ENCODE peak calls at places on chromosomes 3 and 15, in six cellular contexts. L, W, D, J, U and H are unnamed samples.
A peak's percentile ranks its signal among the peaks of the same experiment; 100 is the strongest.

GRCh38 chr15:71792521-71792920 is 17.8 kb upstream of the NR2E3 start:
- DNase-seq in U (peak; percentile 49), L (no peak), J (no peak), W (no peak), D (peak; percentile 20), H (peak; percentile 24)

GRCh38 chr3:5699811-5700210 is 512.3 kb downstream of the EDEM1 start:
- DNase-seq in W (no peak), D (no peak), U (no peak), J (no peak), L (no peak), H (no peak)

GRCh38 chr15:44654858-44655257 is 8.6 kb downstream of the SPG11 start:
- DNase-seq in W (no peak), J (no peak), U (peak; percentile 11), L (no peak), D (peak; percentile 11), H (no peak)

GRCh38 chr3:71498053-71498452 is 85.5 kb downstream of the FOXP1 start:
- DNase-seq in D (no peak), J (no peak), L (no peak), W (no peak), U (no peak), H (no peak)

GRCh38 chr15:72170691-72171090 is 26.9 kb downstream of the GRAMD2A start:
- DNase-seq in L (no peak), W (no peak), U (no peak), D (no peak), J (no peak), H (no peak)

GRCh38 chr3:45874677-45875346 is 11.5 kb upstream of the CCR9 start:
- DNase-seq in L (no peak), J (no peak), W (no peak), U (no peak), D (no peak), H (no peak)

GRCh38 chr15:62344806-62345539 is 179.9 kb upstream of the C2CD4B start:
- DNase-seq in W (peak; percentile 76), L (peak; percentile 53), D (peak; percentile 52), U (peak; percentile 62), J (no peak), H (no peak)

GRCh38 chr15:74752486-74753395 is 4.1 kb downstream of the CYP1A2 start:
- DNase-seq in U (peak; percentile 56), L (no peak), D (peak; percentile 53), W (no peak), J (no peak), H (no peak)

GRCh38 chr3:126005951-126006350 is 37.0 kb downstream of the ROPN1B start:
- DNase-seq in J (no peak), L (no peak), U (peak; percentile 35), D (peak; percentile 29), W (no peak), H (no peak)

GRCh38 chr3:101898752-101899169 is 49.4 kb downstream of the NFKBIZ start:
- DNase-seq in J (no peak), U (no peak), L (no peak), W (no peak), D (no peak), H (no peak)

GRCh38 chr3:138241061-138241460 is 54.0 kb downstream of the ARMC8 start:
- DNase-seq in U (no peak), W (no peak), D (no peak), L (no peak), J (no peak), H (no peak)

GRCh38 chr3:172176385-172176784 is 137.0 kb downstream of the FNDC3B start:
- DNase-seq in J (no peak), U (no peak), W (no peak), D (no peak), L (no peak), H (no peak)

GRCh38 chr3:120142236-120142635 is 48.0 kb upstream of the GSK3B start:
- DNase-seq in U (no peak), W (no peak), D (no peak), L (no peak), J (no peak), H (no peak)

GRCh38 chr3:50411229-50411628 is 51.9 kb upstream of the TMEM115 start:
- DNase-seq in J (no peak), D (no peak), L (no peak), U (no peak), W (peak; percentile 37), H (no peak)

GRCh38 chr3:28139288-28139687 is 102.1 kb upstream of the CMC1 start:
- DNase-seq in U (peak; percentile 79), J (no peak), L (no peak), W (no peak), D (peak; percentile 53), H (no peak)

GRCh38 chr3:30648670-30649357 is 42.4 kb downstream of the TGFBR2 start:
- DNase-seq in W (no peak), U (no peak), D (no peak), J (no peak), L (no peak), H (no peak)

GRCh38 chr3:143199998-143200909 is 80.7 kb downstream of the CHST2 start:
- DNase-seq in J (no peak), U (no peak), W (no peak), D (no peak), L (no peak), H (no peak)

GRCh38 chr3:185270262-185270955 is 16.6 kb upstream of the EHHADH start:
- DNase-seq in D (peak; percentile 45), U (peak; percentile 46), J (no peak), W (peak; percentile 61), L (no peak), H (no peak)

GRCh38 chr15:67914537-67915373 is 74.9 kb upstream of the RNU6-1 start:
- DNase-seq in W (no peak), L (no peak), U (peak; percentile 74), J (peak; percentile 92), D (peak; percentile 80), H (peak; percentile 82)

GRCh38 chr3:61718565-61718964 is 157.2 kb downstream of the PTPRG start:
- DNase-seq in W (no peak), J (no peak), U (no peak), D (no peak), L (no peak), H (no peak)

GRCh38 chr15:31869640-31870335 is 160.5 kb upstream of the CHRNA7 start:
- DNase-seq in J (no peak), L (no peak), W (peak; percentile 22), D (peak; percentile 3), U (peak; percentile 1), H (no peak)

GRCh38 chr3:109563149-109563548 is 225.8 kb upstream of the DPPA4 start:
- DNase-seq in J (no peak), U (no peak), D (no peak), W (no peak), L (no peak), H (no peak)

GRCh38 chr15:93152264-93152884 is 63.4 kb upstream of the RGMA start:
- DNase-seq in U (no peak), L (no peak), J (no peak), W (no peak), D (no peak), H (no peak)

GRCh38 chr15:38611228-38611627 is 46.6 kb upstream of the RASGRP1 start:
- DNase-seq in W (no peak), J (no peak), U (no peak), D (no peak), L (no peak), H (no peak)

GRCh38 chr3:192090586-192090985 is 629.6 kb downstream of the PYDC2 start:
- DNase-seq in W (no peak), L (no peak), J (no peak), U (no peak), D (no peak), H (no peak)
- TF ChIP-seq CTCF in W (no peak), L (no peak), J (no peak), U (no peak), D (no peak), H (no peak)

DNA sequence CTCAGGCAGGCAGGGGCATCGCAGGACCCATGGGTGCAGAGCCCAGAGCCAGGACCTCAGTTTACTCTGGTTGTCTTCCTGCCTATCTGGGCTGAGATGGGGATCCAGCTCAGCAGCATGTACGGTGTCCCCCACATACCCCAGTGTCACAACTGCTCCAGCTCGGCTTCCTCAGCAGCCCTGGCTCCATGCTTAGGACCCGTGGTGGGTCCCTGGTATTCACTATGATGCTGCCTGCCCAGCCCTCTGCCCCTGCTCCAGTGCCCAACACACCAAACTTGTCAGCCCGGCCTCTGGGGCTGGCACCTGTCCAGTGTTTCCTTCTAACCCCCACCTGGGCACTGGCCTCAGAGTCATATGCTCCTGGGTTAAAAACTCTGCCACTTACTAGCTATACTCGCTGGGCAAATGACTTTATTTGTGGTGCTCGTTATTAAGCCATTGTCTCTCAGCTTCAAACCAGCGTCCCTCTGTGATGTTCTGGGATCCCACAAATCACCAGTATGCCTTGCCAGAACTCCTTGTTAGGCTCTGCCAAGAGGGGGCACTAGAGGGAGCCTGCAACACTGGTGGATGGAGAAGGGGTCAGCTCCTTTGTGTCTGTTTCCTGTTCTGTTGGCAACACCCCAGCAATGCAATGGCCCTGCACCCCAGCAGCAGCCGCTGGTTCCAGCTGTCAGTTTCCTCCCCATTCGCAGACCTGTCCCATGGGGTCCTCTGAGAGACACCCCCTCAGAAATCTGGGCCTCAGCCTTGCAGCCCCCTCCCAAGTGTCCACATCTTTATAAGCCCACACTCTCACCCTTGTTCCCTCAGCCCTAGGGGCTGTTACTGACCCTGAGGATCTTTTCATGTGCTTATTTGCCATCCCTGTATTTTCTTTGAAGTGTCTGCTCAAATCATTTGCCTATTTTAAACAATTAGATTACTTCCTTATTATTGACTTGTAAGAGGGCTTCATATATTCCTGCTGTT is 24.1 kb upstream of the MRPS22 start:
- DNase-seq in J (no peak), D (peak; percentile 46), U (peak; percentile 48), W (peak; percentile 62), L (no peak), H (no peak)
- TF ChIP-seq CTCF in J (no peak), D (peak; percentile 62), U (peak; percentile 56), W (peak; percentile 79), L (peak; percentile 31), H (no peak)

DNA sequence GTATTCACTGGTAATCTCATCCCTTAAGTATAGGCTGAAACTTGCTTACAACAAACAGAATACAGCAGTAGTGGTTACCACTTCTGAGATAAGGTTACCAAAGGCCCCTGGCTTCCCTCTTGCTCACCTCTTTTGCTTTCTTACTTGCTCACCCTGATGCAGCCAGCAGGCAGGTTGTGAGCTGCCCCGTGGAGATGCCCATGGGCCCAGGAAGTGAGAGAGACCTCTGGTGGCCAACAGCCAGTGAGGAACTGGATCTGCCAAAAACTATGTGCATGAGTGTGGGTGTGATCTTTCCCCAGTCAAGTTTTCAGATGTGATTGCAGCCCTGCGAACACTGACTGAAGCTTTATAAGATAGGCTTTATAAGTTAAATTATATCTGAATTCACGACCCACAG is 48.7 kb downstream of the NMNAT3 start:
- DNase-seq in W (peak; percentile 48), L (no peak), U (peak; percentile 6), J (no peak), D (peak; percentile 4), H (no peak)
- TF ChIP-seq CTCF in W (peak; percentile 73), L (peak; percentile 27), U (no peak), J (no peak), D (peak; percentile 22), H (no peak)

GRCh38 chr3:25915673-25916072 is 125.8 kb downstream of the OXSM start:
- DNase-seq in L (no peak), W (no peak), U (no peak), J (no peak), D (no peak), H (no peak)

GRCh38 chr3:25907081-25907480 is 117.2 kb downstream of the OXSM start:
- DNase-seq in J (no peak), D (no peak), W (no peak), L (no peak), U (no peak), H (no peak)

GRCh38 chr3:25913179-25913578 is 123.3 kb downstream of the OXSM start:
- DNase-seq in D (no peak), J (no peak), U (no peak), W (no peak), L (no peak), H (no peak)

GRCh38 chr3:25911525-25912295 is 121.8 kb downstream of the OXSM start:
- DNase-seq in L (no peak), D (no peak), W (no peak), J (no peak), U (no peak), H (no peak)

GRCh38 chr3:25910997-25911396 is 121.1 kb downstream of the OXSM start:
- DNase-seq in J (no peak), U (peak; percentile 10), D (peak; percentile 25), L (no peak), W (peak; percentile 11), H (no peak)
- TF ChIP-seq CTCF in J (no peak), U (peak; percentile 26), D (peak; percentile 30), L (peak; percentile 38), W (peak; percentile 22), H (no peak)